ENCODE peak calls at places on chromosome 6, in eight cellular contexts. R is lower leg skin, U is GM12865, E is brain microvascular endothelial cell, M is right lobe of liver, D is fibroblast of villous mesenchyme, L is OCI-LY7, X is retinal pigment epithelial cell. G is an unnamed sample.

GRCh38 chr6:150099546-150099945 is 30.6 kb upstream of the ULBP3 start:
- DNase-seq in R (peak; percentile 56), U (no peak), E (no peak), M (no peak), D (no peak), L (no peak), X (no peak), G (no peak)

GRCh38 chr6:79467716-79468115 is 69.5 kb downstream of the LCA5 start:
- DNase-seq in R (no peak), U (peak; percentile 3), E (peak; percentile 32), M (no peak), D (no peak), L (no peak), X (no peak), G (no peak)

GRCh38 chr6:153563001-153563400 is 431.9 kb upstream of the RGS17 start:
- DNase-seq in R (no peak), U (peak; percentile 11), E (no peak), M (no peak), D (no peak), L (no peak), X (no peak), G (no peak)

GRCh38 chr6:11058406-11058805 is 14.3 kb upstream of the ELOVL2 start:
- DNase-seq in R (no peak), U (no peak), E (no peak), M (no peak), D (peak; percentile 42), L (no peak), X (no peak), G (no peak)

GRCh38 chr6:36289281-36290018 is 19.6 kb downstream of the PNPLA1 start:
- DNase-seq in R (no peak), U (no peak), E (no peak), M (no peak), D (no peak), L (no peak), X (no peak), G (no peak)

GRCh38 chr6:128370072-128370471 is 150.3 kb downstream of the PTPRK start:
- DNase-seq in R (no peak), U (no peak), E (peak; percentile 14), M (no peak), D (peak; percentile 49), L (no peak), X (no peak), G (peak; percentile 26)

GRCh38 chr6:124055986-124056385 is 252.3 kb downstream of the NKAIN2 start:
- DNase-seq in R (no peak), U (no peak), E (no peak), M (no peak), D (no peak), L (no peak), X (no peak), G (no peak)

GRCh38 chr6:133179483-133179882 is 61.7 kb upstream of the EYA4 start:
- DNase-seq in R (no peak), U (no peak), E (no peak), M (no peak), D (no peak), L (no peak), X (no peak), G (no peak)

GRCh38 chr6:26595669-26596269 is 984 bp upstream of the ABT1 start:
- DNase-seq in R (peak; percentile 98), U (peak; percentile 94), E (peak; percentile 86), M (peak; percentile 93), D (peak; percentile 89), L (peak; percentile 92), X (no peak), G (no peak)

GRCh38 chr6:26594730-26595632 is 1.8 kb upstream of the ABT1 start:
- DNase-seq in R (no peak), U (peak; percentile 85), E (peak; percentile 83), M (no peak), D (peak; percentile 57), L (no peak), X (no peak), G (peak; percentile 63)

GRCh38 chr6:26592649-26593048 is 4.1 kb upstream of the ABT1 start:
- DNase-seq in R (no peak), U (peak; percentile 46), E (no peak), M (no peak), D (peak; percentile 32), L (peak; percentile 57), X (no peak), G (no peak)

GRCh38 chr6:26593278-26594127 is 3.2 kb upstream of the ABT1 start:
- DNase-seq in R (no peak), U (no peak), E (no peak), M (no peak), D (no peak), L (no peak), X (no peak), G (no peak)

GRCh38 chr6:26594128-26594493 is 2.6 kb upstream of the ABT1 start:
- DNase-seq in R (no peak), U (no peak), E (no peak), M (no peak), D (no peak), L (no peak), X (no peak), G (no peak)
- H3K4me3 ChIP-seq in R (no peak overlapping the region), U (no peak overlapping the region), E (peak overlapping the region; percentile 42), M (no peak overlapping the region), D (no peak overlapping the region), L (no peak overlapping the region), X (no peak overlapping the region), G (no peak overlapping the region)

GRCh38 chr6:45421700-45422540 is 44.2 kb upstream of the SUPT3H start:
- DNase-seq in R (peak; percentile 89), U (no peak), E (peak; percentile 54), M (peak; percentile 56), D (peak; percentile 85), L (peak; percentile 20), X (no peak), G (no peak)
- TF ChIP-seq CTCF in R (no peak), U (no peak), E (peak; percentile 42), M (no peak), D (peak; percentile 28), L (peak; percentile 16), X (peak; percentile 39), G (peak; percentile 55)

GRCh38 chr6:138104618-138105213 is 2.5 kb downstream of the PERP start:
- DNase-seq in R (no peak), U (no peak), E (no peak), M (no peak), D (no peak), L (no peak), X (no peak), G (no peak)
- H3K4me3 ChIP-seq in R (peak overlapping the region; percentile 15), U (no peak overlapping the region), E (no peak overlapping the region), M (no peak overlapping the region), D (no peak overlapping the region), L (no peak overlapping the region), X (no peak overlapping the region), G (no peak overlapping the region)

GRCh38 chr6:44004625-44005506 is 122.4 kb downstream of the MRPL14 start:
- DNase-seq in R (no peak), U (peak; percentile 48), E (no peak), M (no peak), D (no peak), L (peak; percentile 35), X (no peak), G (no peak)
- TF ChIP-seq CTCF in R (no peak), U (peak; percentile 40), E (peak; percentile 56), M (peak; percentile 28), D (peak; percentile 38), L (peak; percentile 56), X (peak; percentile 67), G (peak; percentile 32)

DNA sequence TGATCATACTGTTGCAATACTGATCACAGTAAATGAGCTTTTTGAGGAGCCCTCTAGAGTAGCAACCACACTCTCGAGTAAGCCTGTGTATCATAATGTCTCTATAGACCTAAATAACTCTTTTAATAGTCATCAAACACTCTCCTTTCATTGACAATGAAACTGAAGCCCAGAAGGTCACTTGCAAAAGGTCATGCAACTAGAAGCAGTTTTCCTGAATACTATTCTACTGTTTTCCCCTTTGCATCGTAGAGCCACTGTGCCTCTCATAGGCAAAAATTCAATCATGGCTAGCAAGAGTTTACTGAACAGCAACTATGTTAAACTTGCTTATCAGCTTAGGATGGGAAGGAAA is 105.3 kb downstream of the HIVEP2 start:
- DNase-seq in R (no peak), U (no peak), E (no peak), M (no peak), D (no peak), L (no peak), X (no peak), G (no peak)
- H3K4me3 ChIP-seq in R (no peak overlapping the region), U (no peak overlapping the region), E (no peak overlapping the region), M (no peak overlapping the region), D (no peak overlapping the region), L (no peak overlapping the region), X (no peak overlapping the region), G (no peak overlapping the region)

GRCh38 chr6:106084106-106084963 is 1.8 kb upstream of the PRDM1 start:
- DNase-seq in R (no peak), U (peak; percentile 91), E (peak; percentile 47), M (no peak), D (peak; percentile 88), L (peak; percentile 91), X (no peak), G (no peak)
- TF ChIP-seq CTCF in R (no peak), U (peak; percentile 41), E (peak; percentile 82), M (no peak), D (peak; percentile 76), L (peak; percentile 100), X (peak; percentile 51), G (peak; percentile 80)

GRCh38 chr6:160949531-160949930 is 42.0 kb upstream of the MAP3K4 start:
- DNase-seq in R (no peak), U (no peak), E (no peak), M (no peak), D (no peak), L (no peak), X (no peak), G (no peak)

GRCh38 chr6:160945516-160946177 is 45.9 kb upstream of the MAP3K4 start:
- DNase-seq in R (no peak), U (no peak), E (no peak), M (no peak), D (no peak), L (no peak), X (no peak), G (no peak)

GRCh38 chr6:160951187-160952030 is 40.2 kb upstream of the MAP3K4 start:
- DNase-seq in R (no peak), U (no peak), E (no peak), M (no peak), D (no peak), L (no peak), X (no peak), G (no peak)

GRCh38 chr6:160952633-160953281 is 38.8 kb upstream of the MAP3K4 start:
- DNase-seq in R (no peak), U (no peak), E (no peak), M (no peak), D (no peak), L (no peak), X (no peak), G (no peak)

DNA sequence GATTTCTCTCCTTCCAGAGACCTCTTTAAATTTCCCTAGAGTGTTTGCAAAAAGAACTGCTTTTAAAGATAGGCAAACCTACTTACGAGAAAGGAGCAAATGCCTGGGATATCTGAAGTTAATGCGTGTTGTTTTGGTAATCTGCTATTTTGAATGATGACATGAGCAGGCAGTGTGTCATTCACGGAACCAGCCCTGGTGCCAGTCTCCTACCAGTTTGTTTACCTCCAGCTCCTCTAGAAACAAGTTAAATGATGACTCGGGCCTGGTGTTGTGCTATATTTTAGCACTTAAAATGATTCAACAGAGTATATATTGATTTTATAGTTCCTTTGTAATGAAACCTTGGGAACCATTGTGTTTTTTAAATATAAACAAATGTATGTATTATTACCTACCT is 41.1 kb upstream of the MAP3K4 start:
- DNase-seq in R (no peak), U (no peak), E (peak; percentile 75), M (no peak), D (no peak), L (no peak), X (no peak), G (peak; percentile 9)
- H3K4me3 ChIP-seq in R (no peak overlapping the region), U (no peak overlapping the region), E (no peak overlapping the region), M (no peak overlapping the region), D (no peak overlapping the region), L (no peak overlapping the region), X (no peak overlapping the region), G (no peak overlapping the region)